ENCODE peak calls at places on chromosomes 4 and X, in four cellular contexts. One of them, this sample, is unnamed.

GRCh38 chrX:13373027-13373806 is 53.4 kb upstream of the ATXN3L start:
- DNase-seq in Right ventricle myocardium superior: no peak
- DNase-seq in anterior cingulate cortex: no peak
- DNase-seq in activated CD4-positive, alpha-beta T cell treated with anti-CD3 and anti-CD28 coated beads for 1 hour: no peak
- DNase-seq in this sample: no peak

GRCh38 chr4:74334636-74335035 is 26.4 kb downstream of the EPGN start:
- DNase-seq in Right ventricle myocardium superior: no peak
- DNase-seq in anterior cingulate cortex: no peak
- DNase-seq in activated CD4-positive, alpha-beta T cell treated with anti-CD3 and anti-CD28 coated beads for 1 hour: no peak
- DNase-seq in this sample: no peak

GRCh38 chrX:149540621-149541520 is at the start of gene EOLA1:
- DNase-seq in anterior cingulate cortex: peak; percentile 76
- DNase-seq in activated CD4-positive, alpha-beta T cell treated with anti-CD3 and anti-CD28 coated beads for 1 hour: peak; percentile 81
- DNase-seq in Right ventricle myocardium superior: peak; percentile 93
- DNase-seq in this sample: peak; percentile 88

GRCh38 chr4:157172011-157172410 is 48.5 kb upstream of the GRIA2 start:
- DNase-seq in activated CD4-positive, alpha-beta T cell treated with anti-CD3 and anti-CD28 coated beads for 1 hour: no peak
- DNase-seq in Right ventricle myocardium superior: no peak
- DNase-seq in anterior cingulate cortex: no peak
- DNase-seq in this sample: no peak

GRCh38 chr4:80006935-80007744 is 65.9 kb downstream of the ANTXR2 start:
- DNase-seq in Right ventricle myocardium superior: no peak
- DNase-seq in anterior cingulate cortex: no peak
- DNase-seq in activated CD4-positive, alpha-beta T cell treated with anti-CD3 and anti-CD28 coated beads for 1 hour: no peak
- DNase-seq in this sample: no peak

GRCh38 chrX:40173662-40174593 is 76.2 kb upstream of the BCOR start:
- DNase-seq in activated CD4-positive, alpha-beta T cell treated with anti-CD3 and anti-CD28 coated beads for 1 hour: no peak
- DNase-seq in Right ventricle myocardium superior: peak; percentile 51
- DNase-seq in anterior cingulate cortex: no peak
- DNase-seq in this sample: peak; percentile 77

GRCh38 chrX:69153060-69153730 is 12.1 kb downstream of the PJA1 start:
- DNase-seq in activated CD4-positive, alpha-beta T cell treated with anti-CD3 and anti-CD28 coated beads for 1 hour: no peak
- DNase-seq in anterior cingulate cortex: peak; percentile 34
- DNase-seq in Right ventricle myocardium superior: peak; percentile 58
- DNase-seq in this sample: no peak

GRCh38 chr4:95867919-95868318 is 28.0 kb downstream of the PDHA2 start:
- DNase-seq in Right ventricle myocardium superior: no peak
- DNase-seq in activated CD4-positive, alpha-beta T cell treated with anti-CD3 and anti-CD28 coated beads for 1 hour: no peak
- DNase-seq in anterior cingulate cortex: no peak
- DNase-seq in this sample: no peak

GRCh38 chrX:83508006-83508405 is at the start of gene POU3F4:
- DNase-seq in Right ventricle myocardium superior: no peak
- DNase-seq in anterior cingulate cortex: peak; percentile 26
- DNase-seq in activated CD4-positive, alpha-beta T cell treated with anti-CD3 and anti-CD28 coated beads for 1 hour: no peak
- DNase-seq in this sample: no peak

GRCh38 chr4:89556596-89557305 is 249.2 kb upstream of the GPRIN3 start:
- DNase-seq in activated CD4-positive, alpha-beta T cell treated with anti-CD3 and anti-CD28 coated beads for 1 hour: no peak
- DNase-seq in Right ventricle myocardium superior: no peak
- DNase-seq in anterior cingulate cortex: no peak
- DNase-seq in this sample: no peak

GRCh38 chrX:54029543-54030143 is 14.6 kb downstream of the PHF8 start:
- DNase-seq in anterior cingulate cortex: no peak
- DNase-seq in Right ventricle myocardium superior: no peak
- DNase-seq in activated CD4-positive, alpha-beta T cell treated with anti-CD3 and anti-CD28 coated beads for 1 hour: no peak
- DNase-seq in this sample: no peak

GRCh38 chrX:13216139-13216538 is 103.7 kb downstream of the ATXN3L start:
- DNase-seq in anterior cingulate cortex: no peak
- DNase-seq in activated CD4-positive, alpha-beta T cell treated with anti-CD3 and anti-CD28 coated beads for 1 hour: no peak
- DNase-seq in Right ventricle myocardium superior: no peak
- DNase-seq in this sample: no peak

GRCh38 chrX:124217289-124218251 is 114.9 kb upstream of the TEX13D start:
- DNase-seq in activated CD4-positive, alpha-beta T cell treated with anti-CD3 and anti-CD28 coated beads for 1 hour: peak; percentile 35
- DNase-seq in anterior cingulate cortex: no peak
- DNase-seq in Right ventricle myocardium superior: no peak
- DNase-seq in this sample: peak; percentile 66

GRCh38 chr4:139028191-139028661 is 12.6 kb downstream of the NOCT start:
- DNase-seq in activated CD4-positive, alpha-beta T cell treated with anti-CD3 and anti-CD28 coated beads for 1 hour: no peak
- DNase-seq in Right ventricle myocardium superior: peak; percentile 81
- DNase-seq in anterior cingulate cortex: peak; percentile 47
- DNase-seq in this sample: no peak

GRCh38 chrX:112760697-112761096 is 79.9 kb downstream of the AMOT start:
- DNase-seq in activated CD4-positive, alpha-beta T cell treated with anti-CD3 and anti-CD28 coated beads for 1 hour: no peak
- DNase-seq in anterior cingulate cortex: no peak
- DNase-seq in Right ventricle myocardium superior: no peak
- DNase-seq in this sample: no peak

GRCh38 chr4:144655491-144655890 is 9.5 kb downstream of the HHIP start:
- DNase-seq in anterior cingulate cortex: no peak
- DNase-seq in activated CD4-positive, alpha-beta T cell treated with anti-CD3 and anti-CD28 coated beads for 1 hour: no peak
- DNase-seq in Right ventricle myocardium superior: no peak
- DNase-seq in this sample: no peak

GRCh38 chr4:139242511-139243051 is 37.4 kb downstream of the MGARP start:
- DNase-seq in activated CD4-positive, alpha-beta T cell treated with anti-CD3 and anti-CD28 coated beads for 1 hour: no peak
- DNase-seq in Right ventricle myocardium superior: no peak
- DNase-seq in anterior cingulate cortex: no peak
- DNase-seq in this sample: no peak

GRCh38 chr4:31236635-31237173 is 516.5 kb downstream of the PCDH7 start:
- DNase-seq in activated CD4-positive, alpha-beta T cell treated with anti-CD3 and anti-CD28 coated beads for 1 hour: no peak
- DNase-seq in Right ventricle myocardium superior: no peak
- DNase-seq in anterior cingulate cortex: no peak
- DNase-seq in this sample: no peak

GRCh38 chrX:9855536-9856320 is 69.5 kb downstream of the SHROOM2 start:
- DNase-seq in Right ventricle myocardium superior: no peak
- DNase-seq in anterior cingulate cortex: no peak
- DNase-seq in activated CD4-positive, alpha-beta T cell treated with anti-CD3 and anti-CD28 coated beads for 1 hour: no peak
- DNase-seq in this sample: no peak

GRCh38 chr4:99640676-99641075 is 17.0 kb downstream of the C4orf54 start:
- DNase-seq in anterior cingulate cortex: no peak
- DNase-seq in Right ventricle myocardium superior: no peak
- DNase-seq in activated CD4-positive, alpha-beta T cell treated with anti-CD3 and anti-CD28 coated beads for 1 hour: no peak
- DNase-seq in this sample: no peak

GRCh38 chr4:25949166-25949748 is 35.2 kb downstream of the SMIM20 start:
- DNase-seq in Right ventricle myocardium superior: no peak
- DNase-seq in anterior cingulate cortex: no peak
- DNase-seq in activated CD4-positive, alpha-beta T cell treated with anti-CD3 and anti-CD28 coated beads for 1 hour: no peak
- DNase-seq in this sample: no peak

GRCh38 chrX:6472652-6473342 is 62.1 kb downstream of the VCX3A start:
- DNase-seq in anterior cingulate cortex: no peak
- DNase-seq in activated CD4-positive, alpha-beta T cell treated with anti-CD3 and anti-CD28 coated beads for 1 hour: no peak
- DNase-seq in Right ventricle myocardium superior: no peak
- DNase-seq in this sample: no peak

GRCh38 chr4:133247861-133248260 is 98.8 kb downstream of the PCDH10 start:
- DNase-seq in activated CD4-positive, alpha-beta T cell treated with anti-CD3 and anti-CD28 coated beads for 1 hour: no peak
- DNase-seq in Right ventricle myocardium superior: no peak
- DNase-seq in anterior cingulate cortex: no peak
- DNase-seq in this sample: no peak

GRCh38 chr4:54879576-54879975 is 221.8 kb downstream of the KIT start:
- DNase-seq in anterior cingulate cortex: no peak
- DNase-seq in Right ventricle myocardium superior: no peak
- DNase-seq in activated CD4-positive, alpha-beta T cell treated with anti-CD3 and anti-CD28 coated beads for 1 hour: no peak
- DNase-seq in this sample: no peak

GRCh38 chr4:15654556-15655222 is 468 bp downstream of the FBXL5 start:
- DNase-seq in Right ventricle myocardium superior: peak; percentile 71
- DNase-seq in anterior cingulate cortex: peak; percentile 6
- DNase-seq in activated CD4-positive, alpha-beta T cell treated with anti-CD3 and anti-CD28 coated beads for 1 hour: peak; percentile 19
- DNase-seq in this sample: no peak

GRCh38 chr4:53906786-53907185 is 157.6 kb downstream of the CHIC2 start:
- DNase-seq in anterior cingulate cortex: no peak
- DNase-seq in Right ventricle myocardium superior: no peak
- DNase-seq in activated CD4-positive, alpha-beta T cell treated with anti-CD3 and anti-CD28 coated beads for 1 hour: no peak
- DNase-seq in this sample: no peak

GRCh38 chr4:37008199-37008598 is 236.3 kb upstream of the NWD2 start:
- DNase-seq in anterior cingulate cortex: no peak
- DNase-seq in Right ventricle myocardium superior: no peak
- DNase-seq in activated CD4-positive, alpha-beta T cell treated with anti-CD3 and anti-CD28 coated beads for 1 hour: no peak
- DNase-seq in this sample: no peak

GRCh38 chr4:16227462-16227868 is 1.2 kb upstream of the TAPT1 start:
- DNase-seq in anterior cingulate cortex: peak; percentile 21
- DNase-seq in Right ventricle myocardium superior: peak; percentile 62
- DNase-seq in activated CD4-positive, alpha-beta T cell treated with anti-CD3 and anti-CD28 coated beads for 1 hour: no peak
- DNase-seq in this sample: no peak

GRCh38 chr4:58564695-58565094 is 1454.5 kb upstream of the IGFBP7 start:
- DNase-seq in Right ventricle myocardium superior: no peak
- DNase-seq in activated CD4-positive, alpha-beta T cell treated with anti-CD3 and anti-CD28 coated beads for 1 hour: no peak
- DNase-seq in anterior cingulate cortex: no peak
- DNase-seq in this sample: no peak

GRCh38 chrX:71053217-71053621 is 14.9 kb downstream of the SNX12 start:
- DNase-seq in Right ventricle myocardium superior: peak; percentile 48
- DNase-seq in activated CD4-positive, alpha-beta T cell treated with anti-CD3 and anti-CD28 coated beads for 1 hour: no peak
- DNase-seq in anterior cingulate cortex: no peak
- DNase-seq in this sample: no peak

GRCh38 chr4:66691101-66691500 is 854.2 kb downstream of the CENPC start:
- DNase-seq in anterior cingulate cortex: no peak
- DNase-seq in activated CD4-positive, alpha-beta T cell treated with anti-CD3 and anti-CD28 coated beads for 1 hour: no peak
- DNase-seq in Right ventricle myocardium superior: no peak
- DNase-seq in this sample: no peak

GRCh38 chrX:105229146-105229545 is 8.7 kb upstream of the TEX13A start:
- DNase-seq in Right ventricle myocardium superior: no peak
- DNase-seq in activated CD4-positive, alpha-beta T cell treated with anti-CD3 and anti-CD28 coated beads for 1 hour: no peak
- DNase-seq in anterior cingulate cortex: no peak
- DNase-seq in this sample: no peak

GRCh38 chrX:67543818-67544217 is at the start of gene AR:
- DNase-seq in anterior cingulate cortex: no peak
- DNase-seq in activated CD4-positive, alpha-beta T cell treated with anti-CD3 and anti-CD28 coated beads for 1 hour: no peak
- DNase-seq in Right ventricle myocardium superior: peak; percentile 83
- DNase-seq in this sample: no peak

GRCh38 chr4:6658635-6659075 is 18.2 kb downstream of the MRFAP1 start:
- DNase-seq in anterior cingulate cortex: no peak
- DNase-seq in Right ventricle myocardium superior: peak; percentile 70
- DNase-seq in activated CD4-positive, alpha-beta T cell treated with anti-CD3 and anti-CD28 coated beads for 1 hour: peak; percentile 44
- DNase-seq in this sample: peak; percentile 51

GRCh38 chrX:37883196-37883595 is 35.8 kb upstream of the DYNLT3 start:
- DNase-seq in anterior cingulate cortex: no peak
- DNase-seq in activated CD4-positive, alpha-beta T cell treated with anti-CD3 and anti-CD28 coated beads for 1 hour: no peak
- DNase-seq in Right ventricle myocardium superior: no peak
- DNase-seq in this sample: no peak

GRCh38 chrX:148309413-148309812 is 191.0 kb upstream of the AFF2 start:
- DNase-seq in anterior cingulate cortex: no peak
- DNase-seq in activated CD4-positive, alpha-beta T cell treated with anti-CD3 and anti-CD28 coated beads for 1 hour: no peak
- DNase-seq in Right ventricle myocardium superior: no peak
- DNase-seq in this sample: no peak

GRCh38 chrX:154013614-154014360 is 5.9 kb downstream of the IRAK1 start:
- DNase-seq in Right ventricle myocardium superior: peak; percentile 59
- DNase-seq in activated CD4-positive, alpha-beta T cell treated with anti-CD3 and anti-CD28 coated beads for 1 hour: peak; percentile 26
- DNase-seq in anterior cingulate cortex: no peak
- DNase-seq in this sample: peak; percentile 65

This sample was measured in stimulated activated effector memory CD8-positive, alpha-beta T cell treated with anti-CD3 and anti-CD28 coated beads, Interleukin-12 subunit alpha, Interleukin-12 subunit beta, amount 100 ng/mL, for 72 hours.